ENCODE peak calls at places on chromosomes 13 and 19, in five cellular contexts. R is HCT116, C is GM23248, O is PC-3, I is MM.1S. X is an unnamed sample.

GRCh38 chr19:53254451-53255341 is at the start of gene ZNF677:
- DNase-seq in O (peak; percentile 65), I (no peak), C (peak; percentile 96), R (no peak), X (peak; percentile 83)

GRCh38 chr13:104246955-104247354 is 1180.7 kb upstream of the SLC10A2 start:
- DNase-seq in C (no peak), O (no peak), I (no peak), R (no peak), X (no peak)

GRCh38 chr19:11849264-11849615 is 714 bp downstream of the ZNF439 start:
- DNase-seq in O (no peak), C (no peak), I (no peak), R (no peak), X (no peak)

GRCh38 chr13:59734393-59734792 is 429.3 kb downstream of the DIAPH3 start:
- DNase-seq in I (no peak), C (no peak), O (no peak), R (no peak), X (peak; percentile 44)

GRCh38 chr13:53137777-53138176 is 109.2 kb downstream of the OLFM4 start:
- DNase-seq in C (peak; percentile 80), R (no peak), O (peak; percentile 4), I (no peak), X (no peak)

GRCh38 chr19:43354305-43354627 is 780 bp downstream of the CD177 start:
- DNase-seq in I (no peak), O (no peak), C (no peak), R (no peak), X (peak; percentile 65)

GRCh38 chr19:940591-941291 is 14.9 kb downstream of the ARID3A start:
- DNase-seq in I (no peak), O (peak; percentile 66), R (no peak), C (no peak), X (no peak)

GRCh38 chr13:74132152-74132767 is 1.9 kb downstream of the KLF12 start:
- DNase-seq in I (no peak), R (no peak), C (peak; percentile 25), O (peak; percentile 48), X (peak; percentile 3)

GRCh38 chr19:52028027-52028779 is at the start of gene ZNF614:
- DNase-seq in O (peak; percentile 91), I (peak; percentile 82), R (peak; percentile 54), C (peak; percentile 97), X (peak; percentile 92)

GRCh38 chr13:101489635-101490034 is 37.2 kb downstream of the ITGBL1 start:
- DNase-seq in C (peak; percentile 54), O (peak; percentile 76), I (no peak), R (no peak), X (no peak)

GRCh38 chr13:33509642-33510229 is 224.2 kb upstream of the STARD13 start:
- DNase-seq in O (peak; percentile 23), R (no peak), C (peak; percentile 78), I (no peak), X (peak; percentile 9)

GRCh38 chr13:21549633-21550032 is 54.3 kb downstream of the MICU2 start:
- DNase-seq in I (no peak), C (no peak), O (no peak), R (no peak), X (no peak)

GRCh38 chr13:83731113-83731512 is 151.2 kb downstream of the SLITRK1 start:
- DNase-seq in R (no peak), O (peak; percentile 8), I (no peak), C (no peak), X (no peak)

GRCh38 chr13:34522818-34523217 is 419.3 kb upstream of the NBEA start:
- DNase-seq in O (peak; percentile 12), R (no peak), C (no peak), I (no peak), X (no peak)

GRCh38 chr19:2805991-2806649 is 13.5 kb upstream of the ZNF554 start:
- DNase-seq in R (no peak), I (no peak), O (no peak), C (no peak), X (no peak)

GRCh38 chr19:29393915-29394460 is 131.8 kb upstream of the VSTM2B start:
- DNase-seq in C (no peak), R (no peak), I (no peak), O (peak; percentile 1), X (peak; percentile 58)

GRCh38 chr19:46546194-46546896 is 50.7 kb upstream of the PNMA8B start:
- DNase-seq in C (peak; percentile 55), I (no peak), O (peak; percentile 28), R (no peak), X (peak; percentile 51)

GRCh38 chr19:55406091-55406868 is 1.3 kb downstream of the UBE2S start:
- DNase-seq in O (no peak), C (peak; percentile 47), I (no peak), R (no peak), X (no peak)

GRCh38 chr19:55405638-55406037 is 1.9 kb downstream of the UBE2S start:
- DNase-seq in I (no peak), O (no peak), C (no peak), R (no peak), X (no peak)

GRCh38 chr19:55400281-55401087 is 7.1 kb downstream of the UBE2S start:
- DNase-seq in C (no peak), R (no peak), O (no peak), I (no peak), X (no peak)

GRCh38 chr19:55398200-55398947 is 9.2 kb downstream of the UBE2S start:
- DNase-seq in I (no peak), C (no peak), R (no peak), O (no peak), X (no peak)

GRCh38 chr19:55402509-55402908 is 5.1 kb downstream of the UBE2S start:
- DNase-seq in O (no peak), I (no peak), R (no peak), C (no peak), X (no peak)
- TF ChIP-seq EZH2phosphoT487 in O (no peak), I (no peak), R (no peak), C (no peak), X (no peak)

GRCh38 chr19:15372891-15373301 is 6.7 kb downstream of the AKAP8 start:
- DNase-seq in O (no peak), I (no peak), R (no peak), C (no peak), X (no peak)
- H3K9ac ChIP-seq in O (no peak overlapping the region), I (no peak overlapping the region), R (no peak overlapping the region), C (no peak overlapping the region), X (no peak overlapping the region)

DNA sequence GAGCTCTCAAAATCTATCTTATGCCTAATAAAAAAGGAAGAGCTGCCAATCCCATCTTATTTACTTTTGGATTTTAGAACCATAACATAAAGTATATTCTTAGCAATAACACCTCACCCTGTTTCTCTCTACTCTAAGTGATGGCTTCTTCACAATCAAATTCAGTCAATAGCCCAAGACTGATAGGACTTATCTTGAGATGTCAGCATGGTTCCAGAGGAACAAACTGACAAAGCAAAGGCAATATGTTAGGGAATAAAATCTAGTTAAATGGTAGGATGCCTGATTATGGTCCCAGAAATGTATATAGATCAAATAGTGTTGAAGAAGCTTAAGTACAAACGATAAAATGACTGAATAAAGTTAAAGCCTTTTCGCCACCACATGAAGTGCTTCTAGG is 36.3 kb downstream of the DACH1 start:
- DNase-seq in O (no peak), C (no peak), I (no peak), R (no peak), X (no peak)
- TF ChIP-seq EZH2phosphoT487 in O (no peak), C (no peak), I (no peak), R (no peak), X (no peak)

GRCh38 chr13:40995997-40996396 is 23.1 kb downstream of the ELF1 start:
- DNase-seq in R (no peak), I (no peak), O (no peak), C (no peak), X (no peak)
- H3K9ac ChIP-seq in R (no peak overlapping the region), I (no peak overlapping the region), O (no peak overlapping the region), C (no peak overlapping the region), X (no peak overlapping the region)

GRCh38 chr13:110430391-110431338 is 123.6 kb downstream of the COL4A2 start:
- DNase-seq in O (no peak), C (no peak), I (no peak), R (no peak), X (no peak)
- TF ChIP-seq EZH2phosphoT487 in O (no peak), C (no peak), I (no peak), R (no peak), X (no peak)

GRCh38 chr13:113106053-113106452 is 462 bp downstream of the F7 start:
- DNase-seq in I (no peak), C (no peak), O (no peak), R (no peak), X (no peak)
- H3K9ac ChIP-seq in I (no peak overlapping the region), C (no peak overlapping the region), O (no peak overlapping the region), R (no peak overlapping the region), X (no peak overlapping the region)

X was measured in neural progenitor cell.